ENCODE peak calls at places on chromosome 13, in four cellular contexts. D is A549, P is HepG2, R is K562. X is an unnamed sample.

GRCh38 chr13:48973845-48974431 is 1.8 kb upstream of the FNDC3A start:
- DNase-seq in R (no peak), P (no peak), D (no peak), X (no peak)

GRCh38 chr13:91045351-91046034 is 302.0 kb upstream of the MIR17HG start:
- DNase-seq in P (no peak), D (peak), R (peak), X (no peak)

GRCh38 chr13:114065926-114066774 is 66.3 kb downstream of the RASA3 start:
- DNase-seq in R (no peak), D (no peak), P (no peak), X (no peak)

GRCh38 chr13:74444877-74445479 is 310.8 kb upstream of the KLF12 start:
- DNase-seq in D (no peak), P (no peak), R (no peak), X (no peak)

GRCh38 chr13:47066261-47066660 is 169.4 kb upstream of the HTR2A start:
- DNase-seq in D (no peak), P (no peak), R (no peak), X (no peak)

GRCh38 chr13:95741584-95742563 is 64.9 kb downstream of the DNAJC3 start:
- DNase-seq in D (no peak), P (no peak), R (no peak), X (no peak)

GRCh38 chr13:77810430-77810829 is 108.2 kb downstream of the EDNRB start:
- DNase-seq in R (no peak), D (peak), P (no peak), X (no peak)

GRCh38 chr13:57582032-57582431 is 49.5 kb upstream of the PCDH17 start:
- DNase-seq in R (no peak), D (no peak), P (peak), X (peak)

GRCh38 chr13:52127783-52128702 is 830 bp downstream of the NEK5 start:
- DNase-seq in D (peak), R (peak), P (peak), X (peak)

GRCh38 chr13:83057119-83057518 is 825.2 kb downstream of the SLITRK1 start:
- DNase-seq in R (no peak), P (no peak), D (no peak), X (no peak)

GRCh38 chr13:98459721-98460370 is 117.1 kb downstream of the STK24 start:
- DNase-seq in P (no peak), R (no peak), D (no peak), X (no peak)

GRCh38 chr13:76758257-76758656 is 127.9 kb downstream of the KCTD12 start:
- DNase-seq in P (no peak), D (no peak), R (no peak), X (no peak)

GRCh38 chr13:78913656-78914055 is 254.7 kb upstream of the OBI1 start:
- DNase-seq in D (no peak), R (no peak), P (no peak), X (no peak)

GRCh38 chr13:112686364-112686763 is 3.5 kb upstream of the ATP11A start:
- DNase-seq in R (no peak), D (no peak), P (no peak), X (no peak)

GRCh38 chr13:57326532-57326931 is 159.5 kb downstream of the PRR20E start:
- DNase-seq in D (no peak), R (no peak), P (no peak), X (no peak)

GRCh38 chr13:63433546-63434150 is 2018.0 kb upstream of the PCDH20 start:
- DNase-seq in P (no peak), R (no peak), D (peak), X (no peak)

GRCh38 chr13:33379597-33379996 is 94.0 kb upstream of the STARD13 start:
- DNase-seq in D (no peak), P (peak), R (no peak), X (no peak)

GRCh38 chr13:111429064-111429558 is 108.7 kb downstream of the TEX29 start:
- DNase-seq in D (peak), R (peak), P (peak), X (peak)

GRCh38 chr13:94280357-94280756 is 199.1 kb downstream of the DCT start:
- DNase-seq in R (no peak), D (peak), P (no peak), X (no peak)

GRCh38 chr13:78420814-78421213 is 182.5 kb downstream of the POU4F1 start:
- DNase-seq in P (no peak), R (no peak), D (no peak), X (no peak)

GRCh38 chr13:93227280-93227905 is 786 bp downstream of the GPC6 start:
- DNase-seq in P (peak), R (no peak), D (peak), X (peak)

GRCh38 chr13:27919934-27920676 is at the start of gene PDX1:
- DNase-seq in R (peak), D (no peak), P (no peak), X (peak)

GRCh38 chr13:102598061-102598460 is 1.3 kb downstream of the TPP2 start:
- DNase-seq in D (no peak), R (peak), P (no peak), X (no peak)

GRCh38 chr13:39417131-39417530 is 185.9 kb downstream of the LHFPL6 start:
- DNase-seq in R (peak), D (no peak), P (no peak), X (no peak)

GRCh38 chr13:35614666-35615065 is 138.2 kb upstream of the MAB21L1 start:
- DNase-seq in R (no peak), P (no peak), D (no peak), X (no peak)

GRCh38 chr13:79459906-79460305 is 21.0 kb upstream of the NDFIP2 start:
- DNase-seq in D (no peak), P (no peak), R (no peak), X (no peak)

GRCh38 chr13:37192986-37193385 is 87.5 kb upstream of the CSNK1A1L start:
- DNase-seq in R (no peak), P (no peak), D (no peak), X (no peak)

GRCh38 chr13:41411536-41411935 is 45.8 kb upstream of the RGCC start:
- DNase-seq in R (peak), P (peak), D (peak), X (no peak)

GRCh38 chr13:77619655-77620054 is 77.8 kb upstream of the SLAIN1 start:
- DNase-seq in R (no peak), P (no peak), D (no peak), X (no peak)

GRCh38 chr13:106284358-106284757 is 251.1 kb downstream of the EFNB2 start:
- DNase-seq in P (no peak), R (no peak), D (no peak), X (no peak)
- TF ChIP-seq RNF2 in P (no peak), R (no peak), D (no peak), X (no peak)

GRCh38 chr13:31884556-31884955 is 145.2 kb downstream of the RXFP2 start:
- DNase-seq in P (no peak), D (no peak), R (no peak), X (no peak)
- TF ChIP-seq RNF2 in P (no peak), D (no peak), R (no peak), X (no peak)

GRCh38 chr13:43537124-43537523 is 249.6 kb downstream of the ENOX1 start:
- DNase-seq in P (no peak), D (no peak), R (no peak), X (no peak)
- TF ChIP-seq RNF2 in P (no peak), D (no peak), R (no peak), X (no peak)

DNA sequence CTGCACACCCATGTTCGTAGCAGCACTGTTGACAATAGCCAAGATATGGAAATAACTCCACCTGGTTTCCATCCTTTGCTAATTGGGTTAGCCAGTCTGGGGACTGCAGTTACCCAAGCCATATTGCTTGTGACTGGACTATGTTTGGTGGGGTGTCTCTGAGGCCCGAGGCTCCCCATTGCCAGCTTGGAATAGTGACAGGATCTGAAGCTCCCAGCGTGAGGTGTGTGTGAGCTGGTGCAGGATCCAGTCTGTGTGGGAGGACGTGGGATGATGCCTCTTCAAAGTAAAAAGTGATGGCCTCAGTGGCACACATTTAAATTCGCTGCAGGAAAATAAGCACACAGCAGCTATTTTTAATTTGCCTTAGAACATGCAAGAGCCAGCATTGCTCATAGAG is 74.9 kb downstream of the TEX26 start:
- DNase-seq in D (no peak), R (no peak), P (no peak), X (no peak)
- TF ChIP-seq RNF2 in D (no peak), R (no peak), P (no peak), X (no peak)